ENCODE peak calls at places on chromosomes 6 and 20, in four cellular contexts. R is ureter, G is heart right ventricle, T is ACHN. Z is an unnamed sample.

GRCh38 chr6:169884158-169884557 is 132.7 kb downstream of the ERMARD start:
- DNase-seq in R (peak), G (no peak), T (no peak), Z (no peak)

GRCh38 chr6:165805067-165805525 is 142.1 kb upstream of the PDE10A start:
- DNase-seq in R (no peak), G (no peak), T (no peak), Z (no peak)

GRCh38 chr6:2951723-2952122 is 19.6 kb downstream of the SERPINB6 start:
- DNase-seq in R (no peak), G (peak), T (no peak), Z (no peak)

GRCh38 chr6:130431346-130431745 is 65.5 kb downstream of the TMEM200A start:
- DNase-seq in R (no peak), G (no peak), T (no peak), Z (no peak)

GRCh38 chr20:51195419-51195901 is 172.6 kb upstream of the KCNG1 start:
- DNase-seq in R (no peak), G (no peak), T (peak), Z (no peak)

GRCh38 chr20:22590662-22591061 is 6.3 kb upstream of the FOXA2 start:
- DNase-seq in R (no peak), G (no peak), T (no peak), Z (no peak)

GRCh38 chr6:157921685-157922367 is 59.8 kb upstream of the SYNJ2 start:
- DNase-seq in R (no peak), G (no peak), T (no peak), Z (no peak)

GRCh38 chr20:31838646-31839292 is 6.6 kb downstream of the FOXS1 start:
- DNase-seq in R (no peak), G (no peak), T (peak), Z (no peak)

GRCh38 chr6:46170357-46171289 is at the start of gene ENPP5:
- DNase-seq in R (peak), G (peak), T (peak), Z (peak)

GRCh38 chr6:11729083-11729482 is 49.5 kb downstream of the ADTRP start:
- DNase-seq in R (no peak), G (no peak), T (no peak), Z (no peak)

GRCh38 chr6:150667977-150668716 is 68.5 kb downstream of the PLEKHG1 start:
- DNase-seq in R (peak), G (peak), T (peak), Z (peak)

GRCh38 chr6:139666284-139666683 is 291.8 kb upstream of the CITED2 start:
- DNase-seq in R (no peak), G (no peak), T (no peak), Z (no peak)

GRCh38 chr6:29967379-29968010 is 25.2 kb downstream of the HLA-A start:
- DNase-seq in R (no peak), G (no peak), T (no peak), Z (peak)

GRCh38 chr6:157181649-157182048 is 141.7 kb downstream of the TMEM242 start:
- DNase-seq in R (no peak), G (no peak), T (no peak), Z (peak)

GRCh38 chr6:52994789-52995078 is 350 bp downstream of the GSTA4 start:
- DNase-seq in R (peak), G (peak), T (no peak), Z (peak)

GRCh38 chr6:9456241-9456658 is 958.6 kb downstream of the TFAP2A start:
- DNase-seq in R (no peak), G (no peak), T (no peak), Z (no peak)

GRCh38 chr6:74851598-74851997 is 354.3 kb downstream of the COL12A1 start:
- DNase-seq in R (no peak), G (no peak), T (no peak), Z (no peak)

GRCh38 chr6:134609862-134610261 is 291.9 kb upstream of the SGK1 start:
- DNase-seq in R (no peak), G (no peak), T (no peak), Z (no peak)

GRCh38 chr6:3165631-3166534 is 8.5 kb upstream of the TUBB2A start:
- DNase-seq in R (no peak), G (no peak), T (no peak), Z (peak)

GRCh38 chr6:136549359-136550044 is 720 bp downstream of the MAP7 start:
- DNase-seq in R (no peak), G (peak), T (peak), Z (peak)

GRCh38 chr6:34378470-34378869 is 14.0 kb downstream of the NUDT3 start:
- DNase-seq in R (no peak), G (no peak), T (no peak), Z (no peak)

GRCh38 chr6:132118144-132118543 is 167.0 kb upstream of the CCN2 start:
- DNase-seq in R (no peak), G (no peak), T (no peak), Z (no peak)

GRCh38 chr6:34284563-34285545 is 36.0 kb upstream of the SMIM29 start:
- DNase-seq in R (no peak), G (peak), T (no peak), Z (no peak)

GRCh38 chr6:20202070-20202658 is 10.1 kb downstream of the MBOAT1 start:
- DNase-seq in R (no peak), G (no peak), T (peak), Z (peak)

GRCh38 chr6:85706272-85706671 is 63.6 kb upstream of the SYNCRIP start:
- DNase-seq in R (no peak), G (no peak), T (no peak), Z (no peak)

GRCh38 chr6:89970609-89971337 is 76.5 kb downstream of the GJA10 start:
- DNase-seq in R (no peak), G (peak), T (peak), Z (peak)

GRCh38 chr20:37282558-37282957 is 6.9 kb upstream of the MANBAL start:
- DNase-seq in R (no peak), G (no peak), T (peak), Z (peak)

GRCh38 chr20:58765795-58766194 is 73.2 kb downstream of the NPEPL1 start:
- DNase-seq in R (no peak), G (no peak), T (no peak), Z (no peak)

GRCh38 chr20:20549267-20549612 is 163.2 kb downstream of the RALGAPA2 start:
- DNase-seq in R (no peak), G (no peak), T (no peak), Z (peak)

GRCh38 chr6:84638286-84638685 is 126.1 kb downstream of the TBX18 start:
- DNase-seq in R (no peak), G (no peak), T (no peak), Z (no peak)

GRCh38 chr20:44425923-44426322 is 49.8 kb upstream of the TTPAL start:
- DNase-seq in R (no peak), G (no peak), T (no peak), Z (no peak)

GRCh38 chr6:31530659-31531058 is 1.9 kb downstream of the MCCD1 start:
- DNase-seq in R (no peak), G (no peak), T (no peak), Z (no peak)